ENCODE peak calls at places on chromosomes 2 and 18, in four cellular contexts. P, Q, M and J are unnamed samples. For H4K20me1 and H3K4me1, the result is how much of the 10 kb centered on the place peaks cover.

GRCh38 chr2:170298115-170298514 is 120.2 kb downstream of the MYO3B start:
- DNase-seq in P (no peak), Q (no peak), M (peak), J (no peak)

GRCh38 chr2:138237657-138238384 is 263.7 kb upstream of the SPOPL start:
- DNase-seq in P (no peak), Q (no peak), M (no peak), J (no peak)

GRCh38 chr2:38121481-38121880 is 45.5 kb upstream of the CYP1B1 start:
- DNase-seq in P (no peak), Q (no peak), M (no peak), J (no peak)

GRCh38 chr2:128986867-128987268 is 668.2 kb upstream of the HS6ST1 start:
- DNase-seq in P (no peak), Q (no peak), M (no peak), J (no peak)

GRCh38 chr2:120525056-120526046 is 179.4 kb downstream of the INHBB start:
- DNase-seq in P (no peak), Q (no peak), M (no peak), J (peak)

GRCh38 chr2:208329485-208329884 is 63.4 kb downstream of the PIKFYVE start:
- DNase-seq in P (no peak), Q (no peak), M (no peak), J (no peak)

GRCh38 chr2:152716805-152717241 is 438 bp downstream of the PRPF40A start:
- DNase-seq in P (peak), Q (no peak), M (no peak), J (no peak)

GRCh38 chr2:48768669-48769068 is 13.1 kb upstream of the LHCGR start:
- DNase-seq in P (no peak), Q (no peak), M (no peak), J (no peak)

GRCh38 chr18:54260376-54261072 is 8.8 kb upstream of the POLI start:
- DNase-seq in P (no peak), Q (no peak), M (no peak), J (no peak)

GRCh38 chr2:213806125-213806726 is 522.0 kb downstream of the SPAG16 start:
- DNase-seq in P (no peak), Q (peak), M (peak), J (no peak)

GRCh38 chr18:76980663-76981387 is 151.8 kb downstream of the MBP start:
- DNase-seq in P (no peak), Q (no peak), M (no peak), J (no peak)

GRCh38 chr2:170505631-170506270 is 209.4 kb upstream of the SP5 start:
- DNase-seq in P (no peak), Q (no peak), M (no peak), J (no peak)

GRCh38 chr2:33238111-33238510 is 238.3 kb upstream of the RASGRP3 start:
- DNase-seq in P (no peak), Q (peak), M (peak), J (no peak)

GRCh38 chr2:232795920-232796319 is 19.6 kb upstream of the KCNJ13 start:
- DNase-seq in P (no peak), Q (peak), M (no peak), J (no peak)

GRCh38 chr2:237604960-237605359 is 14.4 kb upstream of the RAB17 start:
- DNase-seq in P (no peak), Q (peak), M (peak), J (peak)

GRCh38 chr2:219446101-219446504 is 11.5 kb downstream of the SPEG start:
- DNase-seq in P (no peak), Q (peak), M (peak), J (no peak)

GRCh38 chr2:42227491-42227890 is 58.3 kb downstream of the EML4 start:
- DNase-seq in P (no peak), Q (no peak), M (no peak), J (no peak)

GRCh38 chr2:85151026-85151425 is 17.8 kb downstream of the TCF7L1 start:
- DNase-seq in P (no peak), Q (no peak), M (no peak), J (no peak)

GRCh38 chr2:49162151-49162550 is 7.8 kb upstream of the FSHR start:
- DNase-seq in P (no peak), Q (no peak), M (no peak), J (no peak)

GRCh38 chr2:181262782-181263181 is 194.4 kb upstream of the ITGA4 start:
- DNase-seq in P (no peak), Q (no peak), M (no peak), J (no peak)

GRCh38 chr18:54444309-54444914 is 86.7 kb downstream of the C18orf54 start:
- DNase-seq in P (peak), Q (peak), M (peak), J (peak)

GRCh38 chr2:237488901-237489860 is 2.1 kb downstream of the MLPH start:
- DNase-seq in P (no peak), Q (peak), M (no peak), J (peak)

GRCh38 chr2:237896507-237896892 is 37.1 kb downstream of the RAMP1 start:
- DNase-seq in P (no peak), Q (peak), M (peak), J (no peak)

GRCh38 chr2:67290451-67290991 is 106.6 kb upstream of the ETAA1 start:
- DNase-seq in P (no peak), Q (peak), M (no peak), J (peak)

GRCh38 chr2:241244368-241244767 is 55.9 kb downstream of the ANO7 start:
- DNase-seq in P (no peak), Q (no peak), M (no peak), J (no peak)
- H4K20me1 ChIP-seq in P (under half), Q (half or more), M (half or more), J (under half)

DNA sequence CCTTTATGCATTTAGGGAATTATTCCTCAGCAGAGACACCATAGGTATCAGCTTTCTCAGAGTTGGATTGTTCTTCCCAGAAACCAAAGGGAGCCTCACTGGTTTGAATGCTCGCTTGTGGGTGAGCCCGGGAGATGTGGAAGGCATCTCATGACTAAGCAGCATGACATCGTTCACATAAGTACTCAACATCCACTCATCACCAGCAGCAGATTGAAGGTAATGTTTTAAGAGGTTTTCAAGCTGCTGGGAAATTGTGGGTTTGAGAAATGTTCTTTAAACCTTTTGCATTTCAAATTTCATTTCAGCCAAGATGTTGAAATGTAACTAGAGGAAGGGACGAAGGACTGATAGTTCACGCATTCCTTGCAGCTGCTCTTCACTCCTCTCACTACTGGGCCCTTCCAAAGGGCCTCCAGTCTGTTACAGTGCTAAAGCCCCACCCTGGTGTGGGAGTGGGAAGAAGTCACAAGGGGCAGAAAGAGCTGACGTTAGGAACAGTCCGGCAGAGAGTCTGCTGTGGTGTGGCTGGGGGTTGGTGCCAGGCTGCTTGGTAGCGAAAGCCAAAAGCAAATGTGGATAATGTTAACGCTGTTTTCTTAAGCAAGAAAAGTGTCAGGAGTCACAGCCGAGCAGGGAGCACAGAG is 324.5 kb upstream of the EPHA4 start:
- DNase-seq in P (no peak), Q (peak), M (peak), J (no peak)
- H3K4me2 ChIP-seq in P (no peak), Q (no peak), M (peak), J (no peak)

GRCh38 chr2:217944923-217945322 is 57.9 kb downstream of the TNS1 start:
- DNase-seq in P (no peak), Q (no peak), M (peak), J (no peak)
- H3K4me1 ChIP-seq in P (under half), Q (under half), M (under half), J (under half)

DNA sequence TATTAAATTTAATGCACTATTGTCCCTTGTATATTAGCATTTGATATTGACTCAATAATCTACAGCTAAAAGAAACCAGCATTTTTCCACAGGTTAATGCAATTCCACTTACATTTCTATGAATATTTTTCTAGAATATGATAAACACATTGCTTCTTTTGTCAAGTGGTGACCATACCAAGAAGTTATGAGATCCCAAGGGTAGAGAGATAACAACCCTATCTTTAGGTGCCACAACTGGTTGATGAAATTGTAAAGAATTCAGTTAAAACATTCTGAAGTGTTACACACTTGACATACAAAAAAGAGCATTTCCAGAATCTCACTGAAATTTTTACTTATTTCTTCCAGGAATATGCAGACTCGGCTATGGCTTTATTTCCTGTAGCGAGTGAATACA is 56.0 kb downstream of the ABCG8 start:
- DNase-seq in P (no peak), Q (no peak), M (no peak), J (no peak)
- H4K20me1 ChIP-seq in P (under half), Q (under half), M (under half), J (under half)

GRCh38 chr2:73053316-73054114 is 18.0 kb downstream of the SFXN5 start:
- DNase-seq in P (no peak), Q (peak), M (peak), J (no peak)

GRCh38 chr2:73043978-73044832 is 27.3 kb downstream of the SFXN5 start:
- DNase-seq in P (no peak), Q (no peak), M (no peak), J (no peak)

GRCh38 chr2:73054980-73055379 is 16.5 kb downstream of the SFXN5 start:
- DNase-seq in P (no peak), Q (no peak), M (no peak), J (no peak)

DNA sequence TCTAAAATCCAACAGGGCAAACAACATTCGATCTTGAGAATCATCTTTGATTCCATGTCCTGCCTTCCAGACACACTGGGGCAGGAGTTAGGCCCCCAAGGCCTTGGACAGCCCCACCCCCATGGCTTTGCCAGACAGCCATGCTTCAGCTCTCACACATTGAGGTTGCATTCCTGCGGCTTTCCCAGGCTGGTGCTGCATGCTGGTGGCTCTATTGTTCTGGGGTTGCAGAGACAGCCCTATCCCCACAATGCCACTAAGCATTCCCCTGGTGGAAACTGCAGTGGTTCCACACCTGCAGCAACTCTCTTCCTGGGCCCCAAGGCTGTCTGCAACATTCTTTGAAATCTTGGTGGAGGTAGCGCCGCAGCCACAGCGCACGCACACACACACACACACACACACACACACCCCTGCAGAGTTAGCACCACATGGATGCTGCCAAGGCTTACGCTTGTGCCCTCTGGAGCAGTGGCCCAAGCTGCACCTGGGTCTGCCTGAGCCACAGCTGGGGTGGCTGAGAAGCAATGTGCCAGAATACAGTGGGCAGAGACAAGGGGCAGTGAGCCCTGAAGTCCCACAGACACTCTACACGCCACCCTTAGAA is 21.4 kb downstream of the SFXN5 start:
- DNase-seq in P (no peak), Q (no peak), M (no peak), J (no peak)
- H3K4me2 ChIP-seq in P (no peak), Q (no peak), M (no peak), J (no peak)

GRCh38 chr2:169072163-169072925 is 3.0 kb downstream of the DHRS9 start:
- DNase-seq in P (peak), Q (no peak), M (no peak), J (no peak)
- H3K4me1 ChIP-seq in P (under half), Q (under half), M (under half), J (under half)

GRCh38 chr2:135745545-135745944 is 3.9 kb downstream of the UBXN4 start:
- DNase-seq in P (no peak), Q (peak), M (peak), J (no peak)
- H4K20me1 ChIP-seq in P (under half), Q (under half), M (half or more), J (under half)

GRCh38 chr2:228018311-228018710 is 146.9 kb downstream of the DAW1 start:
- DNase-seq in P (no peak), Q (no peak), M (no peak), J (no peak)
- H3K4me2 ChIP-seq in P (no peak), Q (no peak), M (no peak), J (no peak)